ENCODE peak calls at places on chromosome 18, in six cellular contexts. Q, C, H, L, F and K are unnamed samples.
A peak's percentile ranks its signal among the peaks of the same experiment; 100 is the strongest.

GRCh38 chr18:8341481-8342230 is 267.6 kb upstream of the RAB12 start:
- DNase-seq in Q (no peak), C (peak; percentile 60), H (no peak), L (peak; percentile 65), F (no peak), K (peak; percentile 81)

GRCh38 chr18:46458472-46458871 is 198.5 kb downstream of the LOXHD1 start:
- DNase-seq in Q (no peak), C (no peak), H (no peak), L (no peak), F (no peak), K (no peak)

GRCh38 chr18:74185860-74186259 is 37.5 kb downstream of the TIMM21 start:
- DNase-seq in Q (no peak), C (no peak), H (no peak), L (no peak), F (no peak), K (no peak)

GRCh38 chr18:54192900-54193299 is 31.6 kb downstream of the MBD2 start:
- DNase-seq in Q (no peak), C (no peak), H (no peak), L (no peak), F (no peak), K (no peak)

GRCh38 chr18:55323051-55323994 is 264.7 kb downstream of the TCF4 start:
- DNase-seq in Q (no peak), C (no peak), H (no peak), L (peak; percentile 47), F (no peak), K (peak; percentile 46)

GRCh38 chr18:72868666-72869661 is 1.2 kb upstream of the NETO1 start:
- DNase-seq in Q (no peak), C (no peak), H (no peak), L (peak; percentile 25), F (no peak), K (no peak)

GRCh38 chr18:22585333-22585732 is 167.6 kb upstream of the CTAGE1 start:
- DNase-seq in Q (no peak), C (no peak), H (no peak), L (no peak), F (no peak), K (peak; percentile 24)

GRCh38 chr18:72460210-72460680 is 83.9 kb downstream of the CBLN2 start:
- DNase-seq in Q (no peak), C (no peak), H (no peak), L (peak; percentile 65), F (no peak), K (peak; percentile 79)

GRCh38 chr18:78915446-78916008 is 64.1 kb upstream of the SALL3 start:
- DNase-seq in Q (no peak), C (no peak), H (no peak), L (no peak), F (no peak), K (no peak)

GRCh38 chr18:61199131-61199903 is 133.9 kb upstream of the CDH20 start:
- DNase-seq in Q (no peak), C (no peak), H (no peak), L (peak; percentile 31), F (no peak), K (peak; percentile 43)

GRCh38 chr18:12637901-12638633 is 19.8 kb downstream of the SPIRE1 start:
- DNase-seq in Q (no peak), C (no peak), H (peak; percentile 9), L (no peak), F (no peak), K (peak; percentile 37)

GRCh38 chr18:6923220-6923619 is 193.7 kb downstream of the ARHGAP28 start:
- DNase-seq in Q (no peak), C (no peak), H (no peak), L (no peak), F (no peak), K (no peak)

GRCh38 chr18:5894215-5894612 is 1.1 kb downstream of the TMEM200C start:
- DNase-seq in Q (no peak), C (no peak), H (no peak), L (no peak), F (no peak), K (no peak)

GRCh38 chr18:39838831-39839230 is 2116.2 kb upstream of the PIK3C3 start:
- DNase-seq in Q (no peak), C (no peak), H (no peak), L (no peak), F (no peak), K (no peak)

GRCh38 chr18:13280066-13280795 is 61.7 kb downstream of the LDLRAD4 start:
- DNase-seq in Q (no peak), C (no peak), H (no peak), L (no peak), F (no peak), K (peak; percentile 7)

GRCh38 chr18:5237083-5237722 is 40.1 kb upstream of the AKAIN1 start:
- DNase-seq in Q (no peak), C (no peak), H (no peak), L (no peak), F (peak; percentile 10), K (peak; percentile 25)

GRCh38 chr18:8412117-8412516 is 197.1 kb upstream of the RAB12 start:
- DNase-seq in Q (no peak), C (no peak), H (no peak), L (no peak), F (no peak), K (no peak)

GRCh38 chr18:9750606-9751304 is 42.7 kb downstream of the RAB31 start:
- DNase-seq in Q (no peak), C (no peak), H (no peak), L (no peak), F (no peak), K (peak; percentile 57)

GRCh38 chr18:79881695-79882094 is 69.8 kb downstream of the SLC66A2 start:
- DNase-seq in Q (no peak), C (no peak), H (no peak), L (no peak), F (no peak), K (no peak)

GRCh38 chr18:2958819-2959298 is 54.1 kb downstream of the LPIN2 start:
- DNase-seq in Q (no peak), C (no peak), H (no peak), L (peak; percentile 57), F (no peak), K (peak; percentile 95)

GRCh38 chr18:79380816-79381806 is 14.6 kb upstream of the NFATC1 start:
- DNase-seq in Q (peak; percentile 59), C (peak; percentile 74), H (no peak), L (peak; percentile 37), F (peak; percentile 58), K (peak; percentile 56)

GRCh38 chr18:33781429-33781828 is 203.4 kb downstream of the ASXL3 start:
- DNase-seq in Q (no peak), C (no peak), H (no peak), L (no peak), F (no peak), K (no peak)

GRCh38 chr18:5410582-5410981 is 115.1 kb upstream of the ZBTB14 start:
- DNase-seq in Q (no peak), C (no peak), H (no peak), L (no peak), F (no peak), K (no peak)

GRCh38 chr18:71529708-71530303 is 1014.3 kb downstream of the CBLN2 start:
- DNase-seq in Q (no peak), C (no peak), H (no peak), L (peak; percentile 61), F (no peak), K (peak; percentile 89)

GRCh38 chr18:23883277-23883790 is 131.2 kb upstream of the TTC39C start:
- DNase-seq in Q (no peak), C (no peak), H (no peak), L (no peak), F (no peak), K (no peak)

GRCh38 chr18:79576686-79577351 is 102.8 kb upstream of the CTDP1 start:
- DNase-seq in Q (no peak), C (peak; percentile 44), H (no peak), L (peak; percentile 49), F (no peak), K (peak; percentile 67)

GRCh38 chr18:13422541-13423147 is 204.1 kb downstream of the LDLRAD4 start:
- DNase-seq in Q (no peak), C (no peak), H (no peak), L (no peak), F (no peak), K (no peak)

GRCh38 chr18:9153281-9153680 is 16.7 kb downstream of the ANKRD12 start:
- DNase-seq in Q (no peak), C (no peak), H (no peak), L (no peak), F (no peak), K (no peak)

GRCh38 chr18:70047931-70048603 is 100.4 kb upstream of the CD226 start:
- DNase-seq in Q (no peak), C (no peak), H (peak; percentile 2), L (peak; percentile 47), F (no peak), K (peak; percentile 41)

GRCh38 chr18:77052656-77053309 is 79.8 kb downstream of the MBP start:
- DNase-seq in Q (no peak), C (no peak), H (no peak), L (no peak), F (no peak), K (no peak)

GRCh38 chr18:12279781-12280531 is 25.8 kb downstream of the CIDEA start:
- DNase-seq in Q (no peak), C (no peak), H (no peak), L (no peak), F (no peak), K (no peak)

GRCh38 chr18:79531926-79532689 is 136.4 kb downstream of the NFATC1 start:
- DNase-seq in Q (no peak), C (no peak), H (no peak), L (no peak), F (no peak), K (peak; percentile 11)

GRCh38 chr18:808086-808485 is 4.0 kb downstream of the YES1 start:
- DNase-seq in Q (no peak), C (no peak), H (no peak), L (peak; percentile 50), F (no peak), K (no peak)

GRCh38 chr18:5284808-5285207 is 10.7 kb downstream of the ZBTB14 start:
- DNase-seq in Q (no peak), C (no peak), H (no peak), L (no peak), F (no peak), K (peak; percentile 19)

GRCh38 chr18:22547807-22548561 is 130.3 kb upstream of the CTAGE1 start:
- DNase-seq in Q (no peak), C (no peak), H (no peak), L (no peak), F (no peak), K (no peak)